ENCODE peak calls at places on chromosome 22, in seven cellular contexts. V is PC-3; B is CD8-positive, alpha-beta T cell; E is left ventricle myocardium inferior; A is effector memory CD4-positive, alpha-beta T cell; D is keratinocyte; F is astrocyte. H is an unnamed sample. For H3K27me3 and H3K4me1, the result is how much of the 10 kb centered on the place peaks cover.

GRCh38 chr22:23064381-23065068 is 5.8 kb upstream of the GNAZ start:
- DNase-seq in V (no peak), B (no peak), E (no peak), A (no peak), D (no peak), F (no peak), H (no peak)

GRCh38 chr22:27747396-27748256 is 53.9 kb downstream of the MN1 start:
- DNase-seq in V (no peak), B (no peak), E (no peak), A (no peak), D (no peak), F (no peak), H (no peak)

GRCh38 chr22:23065069-23065451 is 5.3 kb upstream of the GNAZ start:
- DNase-seq in V (no peak), B (no peak), E (no peak), A (no peak), D (no peak), F (no peak), H (no peak)

GRCh38 chr22:46769191-46769675 is 6.8 kb downstream of the TBC1D22A start:
- DNase-seq in V (no peak), B (peak), E (peak), A (no peak), D (no peak), F (no peak), H (no peak)

GRCh38 chr22:31139066-31139465 is 1.2 kb downstream of the PLA2G3 start:
- DNase-seq in V (no peak), B (no peak), E (no peak), A (no peak), D (no peak), F (no peak), H (no peak)

GRCh38 chr22:46105494-46106278 is 44.6 kb upstream of the PPARA start:
- DNase-seq in V (no peak), B (no peak), E (peak), A (no peak), D (no peak), F (peak), H (no peak)

GRCh38 chr22:45880091-45880651 is 96.8 kb downstream of the WNT7B start:
- DNase-seq in V (no peak), B (no peak), E (no peak), A (no peak), D (no peak), F (no peak), H (no peak)

GRCh38 chr22:39525658-39525975 is 5.3 kb downstream of the ATF4 start:
- DNase-seq in V (no peak), B (no peak), E (no peak), A (no peak), D (no peak), F (no peak), H (no peak)

GRCh38 chr22:33940741-33941140 is 20.5 kb upstream of the LARGE1 start:
- DNase-seq in V (no peak), B (no peak), E (no peak), A (no peak), D (no peak), F (no peak), H (no peak)

GRCh38 chr22:24465566-24465965 is 29.6 kb upstream of the UPB1 start:
- DNase-seq in V (no peak), B (no peak), E (no peak), A (no peak), D (no peak), F (peak), H (no peak)

GRCh38 chr22:24694971-24695928 is 79.3 kb downstream of the PIWIL3 start:
- DNase-seq in V (no peak), B (no peak), E (no peak), A (no peak), D (no peak), F (no peak), H (no peak)

GRCh38 chr22:20965104-20965887 is 1.8 kb upstream of the AIFM3 start:
- DNase-seq in V (no peak), B (no peak), E (no peak), A (no peak), D (no peak), F (no peak), H (no peak)
- H3K4me3 ChIP-seq in V (no peak), B (no peak), E (peak), A (peak), D (peak), F (no peak), H (peak)

DNA sequence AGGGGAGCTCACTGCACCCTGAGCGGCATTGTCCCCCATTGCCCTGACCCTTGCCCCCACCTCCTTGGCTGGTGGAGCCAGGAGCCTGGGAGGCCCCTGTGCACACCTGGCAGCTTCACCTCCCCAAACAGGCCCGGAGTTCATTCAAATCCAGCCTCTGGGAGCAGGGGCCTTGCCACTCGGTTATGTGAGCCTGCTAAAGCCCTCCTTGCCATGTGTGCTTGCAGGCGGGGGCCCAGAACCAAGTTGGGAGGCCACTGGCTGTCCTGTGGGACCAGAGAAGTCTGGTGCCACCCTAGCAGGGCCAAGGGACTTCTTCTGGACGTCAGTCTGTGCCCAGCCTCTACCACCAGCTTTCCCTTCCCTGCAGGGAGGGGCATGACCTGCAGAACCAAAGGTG is 48.9 kb downstream of the NFAM1 start:
- DNase-seq in V (no peak), B (no peak), E (no peak), A (no peak), D (no peak), F (no peak), H (no peak)
- H3K27me3 ChIP-seq in V (under half), B (under half), E (under half), A (under half), D (under half), F (under half), H (under half)

DNA sequence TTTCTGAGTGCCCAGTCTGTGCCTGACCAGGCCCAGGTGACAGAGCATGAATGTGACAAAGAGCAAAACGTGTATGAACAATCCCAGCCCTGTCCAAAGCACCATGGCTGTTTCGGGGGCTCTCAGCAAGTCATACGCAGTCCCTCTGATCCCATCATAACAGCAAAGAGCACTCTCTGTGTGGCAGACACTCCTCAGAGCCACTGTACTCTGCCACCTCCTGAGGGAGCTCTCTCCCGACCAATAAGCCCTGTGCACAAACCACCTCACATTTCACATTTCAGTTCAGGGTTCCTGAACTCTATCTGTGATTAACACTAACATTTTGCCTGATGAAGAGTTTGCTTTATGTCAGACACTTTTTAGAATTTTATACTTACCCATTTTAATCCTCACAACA is 6.6 kb downstream of the DGCR2 start:
- DNase-seq in V (no peak), B (no peak), E (no peak), A (no peak), D (no peak), F (no peak), H (no peak)
- H3K4me1 ChIP-seq in V (under half), B (half or more), E (half or more), A (half or more), D (under half), F (under half), H (under half)

GRCh38 chr22:19142394-19142793 is 2.1 kb downstream of the ESS2 start:
- DNase-seq in V (no peak), B (no peak), E (no peak), A (no peak), D (no peak), F (no peak), H (no peak)

GRCh38 chr22:19143967-19144400 is 467 bp downstream of the ESS2 start:
- DNase-seq in V (no peak), B (peak), E (no peak), A (no peak), D (no peak), F (peak), H (no peak)

GRCh38 chr22:19146215-19146968 is 1.9 kb upstream of the ESS2 start:
- DNase-seq in V (no peak), B (no peak), E (no peak), A (no peak), D (no peak), F (no peak), H (no peak)

GRCh38 chr22:19139974-19140373 is 4.5 kb downstream of the ESS2 start:
- DNase-seq in V (no peak), B (no peak), E (no peak), A (no peak), D (no peak), F (no peak), H (no peak)

GRCh38 chr22:19143212-19143611 is 1.2 kb downstream of the ESS2 start:
- DNase-seq in V (no peak), B (no peak), E (no peak), A (no peak), D (no peak), F (no peak), H (no peak)
- H3K4me3 ChIP-seq in V (peak), B (no peak), E (peak), A (no peak), D (peak), F (no peak), H (no peak)

GRCh38 chr22:19479358-19480172 is at the start of gene CDC45:
- DNase-seq in V (peak), B (peak), E (peak), A (peak), D (peak), F (peak), H (peak)
- H3K27me3 ChIP-seq in V (under half), B (under half), E (under half), A (under half), D (under half), F (under half), H (under half)

GRCh38 chr22:49930128-49930527 is 11.7 kb downstream of the CRELD2 start:
- DNase-seq in V (no peak), B (no peak), E (no peak), A (no peak), D (no peak), F (no peak), H (no peak)

GRCh38 chr22:49928571-49929552 is 10.4 kb downstream of the CRELD2 start:
- DNase-seq in V (no peak), B (no peak), E (no peak), A (no peak), D (no peak), F (no peak), H (no peak)

GRCh38 chr22:49928185-49928495 is 9.7 kb downstream of the CRELD2 start:
- DNase-seq in V (no peak), B (no peak), E (no peak), A (no peak), D (no peak), F (no peak), H (no peak)

GRCh38 chr22:49930596-49931412 is 12.4 kb downstream of the CRELD2 start:
- DNase-seq in V (peak), B (peak), E (peak), A (no peak), D (no peak), F (peak), H (peak)

DNA sequence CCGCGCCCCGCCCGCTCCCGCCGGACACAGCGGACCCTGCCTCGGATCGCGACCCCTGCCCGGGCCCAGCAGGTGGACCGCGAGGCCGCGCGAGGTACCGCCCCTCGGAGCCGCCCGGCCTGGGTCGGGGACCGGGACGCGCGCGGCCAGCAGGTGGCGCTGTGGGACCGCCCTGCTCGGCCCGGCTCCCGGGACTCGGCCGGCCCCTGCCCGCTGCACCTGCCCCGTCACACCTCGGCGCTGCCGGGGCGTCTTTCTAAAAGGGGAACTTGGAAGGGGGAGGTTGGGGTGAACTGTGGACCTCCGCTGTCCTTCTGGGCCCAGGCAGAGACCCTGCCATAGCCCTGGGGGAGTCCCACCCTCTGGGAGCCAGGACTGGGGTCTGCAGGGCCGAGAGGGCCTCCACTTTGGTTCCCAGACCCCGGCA is 11.1 kb downstream of the CRELD2 start:
- DNase-seq in V (peak), B (peak), E (peak), A (peak), D (no peak), F (no peak), H (peak)
- H3K4me1 ChIP-seq in V (under half), B (under half), E (half or more), A (under half), D (under half), F (under half), H (under half)

GRCh38 chr22:36374603-36375024 is 13.2 kb downstream of the MYH9 start:
- DNase-seq in V (peak), B (peak), E (no peak), A (no peak), D (no peak), F (peak), H (no peak)
- H3K4me3 ChIP-seq in V (no peak), B (peak), E (no peak), A (peak), D (no peak), F (peak), H (no peak)